ENCODE peak calls at places on chromosomes 13 and 19, in five cellular contexts. S is HepG2, F is HEK293T, X is H1, I is GM12878. B is an unnamed sample.

GRCh38 chr19:6061420-6062130 is 48.7 kb downstream of the RFX2 start:
- DNase-seq in X (no peak), S (no peak), I (no peak), F (no peak), B (no peak)

GRCh38 chr19:3369337-3370213 is 3.2 kb downstream of the NFIC start:
- DNase-seq in F (no peak), X (no peak), I (no peak), S (no peak), B (no peak)

GRCh38 chr13:50400930-50401553 is 385.8 kb downstream of the KCNRG start:
- DNase-seq in I (no peak), F (no peak), S (peak; percentile 5), X (no peak), B (no peak)

GRCh38 chr13:102402292-102402691 is 444 bp upstream of the FGF14 start:
- DNase-seq in F (no peak), S (no peak), X (peak; percentile 62), I (no peak), B (peak; percentile 73)

GRCh38 chr19:38277969-38278680 is 13.8 kb downstream of the SPINT2 start:
- DNase-seq in I (no peak), X (no peak), S (no peak), F (no peak), B (no peak)

GRCh38 chr19:9735986-9736385 is 32.6 kb downstream of the ZNF846 start:
- DNase-seq in I (no peak), X (no peak), S (no peak), F (no peak), B (no peak)

GRCh38 chr19:2702170-2703076 is at the start of gene GNG7:
- DNase-seq in F (peak; percentile 99), I (no peak), X (peak; percentile 96), S (peak; percentile 78), B (peak; percentile 90)

GRCh38 chr13:112452380-112453206 is 76.4 kb downstream of the SPACA7 start:
- DNase-seq in F (no peak), S (no peak), X (peak; percentile 45), I (no peak), B (no peak)

GRCh38 chr13:31848621-31849020 is 109.3 kb downstream of the RXFP2 start:
- DNase-seq in I (no peak), F (no peak), S (no peak), X (no peak), B (no peak)

GRCh38 chr13:46595918-46596315 is 42.9 kb downstream of the LRCH1 start:
- DNase-seq in S (no peak), F (no peak), I (no peak), X (no peak), B (no peak)

GRCh38 chr19:518292-519231 is 11.3 kb downstream of the TPGS1 start:
- DNase-seq in I (no peak), F (no peak), X (peak; percentile 75), S (no peak), B (no peak)

GRCh38 chr13:36096411-36097184 is 34.6 kb downstream of the DCLK1 start:
- DNase-seq in S (no peak), I (no peak), F (no peak), X (no peak), B (no peak)

GRCh38 chr13:27622102-27622820 is 569 bp downstream of the POLR1D start:
- DNase-seq in I (no peak), F (no peak), X (no peak), S (peak; percentile 8), B (no peak)

GRCh38 chr13:76711515-76712182 is 174.6 kb downstream of the KCTD12 start:
- DNase-seq in I (no peak), X (no peak), S (no peak), F (no peak), B (no peak)

GRCh38 chr19:46133101-46133627 is 8.7 kb upstream of the IGFL3 start:
- DNase-seq in S (peak; percentile 78), I (peak; percentile 24), X (peak; percentile 57), F (peak; percentile 34), B (peak; percentile 63)

GRCh38 chr19:7366701-7367420 is 18.1 kb downstream of the ARHGEF18 start:
- DNase-seq in F (no peak), S (peak; percentile 16), X (no peak), I (no peak), B (no peak)

GRCh38 chr13:38376551-38376950 is 26.9 kb downstream of the UFM1 start:
- DNase-seq in X (no peak), S (no peak), F (no peak), I (no peak), B (no peak)

GRCh38 chr19:15998166-15998565 is 49.4 kb downstream of the OR10H4 start:
- DNase-seq in I (no peak), X (no peak), F (no peak), S (no peak), B (no peak)

GRCh38 chr19:45110811-45111210 is 17.8 kb downstream of the PPP1R37 start:
- DNase-seq in F (no peak), S (no peak), X (no peak), I (peak; percentile 26), B (no peak)

GRCh38 chr13:51283361-51283760 is 56.1 kb upstream of the SERPINE3 start:
- DNase-seq in F (no peak), I (no peak), X (peak; percentile 23), S (no peak), B (no peak)

GRCh38 chr13:38705351-38705750 is 18.5 kb downstream of the FREM2 start:
- DNase-seq in S (no peak), X (no peak), F (no peak), I (no peak), B (no peak)

GRCh38 chr13:92103673-92104296 is 705.4 kb downstream of the GPC5 start:
- DNase-seq in F (peak; percentile 47), X (no peak), S (no peak), I (no peak), B (no peak)

GRCh38 chr19:13072206-13072898 is 30.3 kb downstream of the LYL1 start:
- DNase-seq in X (no peak), S (no peak), I (no peak), F (no peak), B (no peak)

GRCh38 chr13:39602614-39603366 is at the start of gene LHFPL6:
- DNase-seq in S (peak; percentile 3), X (peak; percentile 85), I (no peak), F (peak; percentile 76), B (peak; percentile 58)

GRCh38 chr19:1267441-1268391 is 1.4 kb upstream of the CIRBP start:
- DNase-seq in I (no peak), S (no peak), X (no peak), F (no peak), B (no peak)

GRCh38 chr19:47110521-47111080 is 3.0 kb downstream of the ZC3H4 start:
- DNase-seq in X (no peak), F (peak; percentile 4), I (no peak), S (no peak), B (no peak)

GRCh38 chr19:14383556-14383897 is 2.3 kb downstream of the ADGRE5 start:
- DNase-seq in S (no peak), F (no peak), I (no peak), X (no peak), B (no peak)

GRCh38 chr19:23971598-23971997 is 56.9 kb downstream of the ZNF726 start:
- DNase-seq in X (no peak), S (no peak), F (no peak), I (no peak), B (no peak)

GRCh38 chr13:29934531-29935308 is 84.3 kb upstream of the UBL3 start:
- DNase-seq in F (no peak), X (no peak), S (no peak), I (no peak), B (no peak)

GRCh38 chr19:18657590-18658365 is 20.9 kb downstream of the KLHL26 start:
- DNase-seq in X (no peak), I (no peak), S (no peak), F (no peak), B (no peak)

GRCh38 chr19:30490760-30491159 is 118.6 kb downstream of the ZNF536 start:
- DNase-seq in I (no peak), F (no peak), X (no peak), S (no peak), B (no peak)

GRCh38 chr19:21586341-21587116 is 81.1 kb downstream of the ZNF429 start:
- DNase-seq in S (no peak), X (peak; percentile 72), I (no peak), F (no peak), B (no peak)

GRCh38 chr19:51158474-51159129 is 16.5 kb downstream of the SIGLEC7 start:
- DNase-seq in X (peak; percentile 95), S (peak; percentile 42), I (no peak), F (peak; percentile 57), B (peak; percentile 35)

GRCh38 chr13:83716121-83716520 is 166.2 kb downstream of the SLITRK1 start:
- DNase-seq in I (no peak), X (no peak), F (no peak), S (no peak), B (no peak)

DNA sequence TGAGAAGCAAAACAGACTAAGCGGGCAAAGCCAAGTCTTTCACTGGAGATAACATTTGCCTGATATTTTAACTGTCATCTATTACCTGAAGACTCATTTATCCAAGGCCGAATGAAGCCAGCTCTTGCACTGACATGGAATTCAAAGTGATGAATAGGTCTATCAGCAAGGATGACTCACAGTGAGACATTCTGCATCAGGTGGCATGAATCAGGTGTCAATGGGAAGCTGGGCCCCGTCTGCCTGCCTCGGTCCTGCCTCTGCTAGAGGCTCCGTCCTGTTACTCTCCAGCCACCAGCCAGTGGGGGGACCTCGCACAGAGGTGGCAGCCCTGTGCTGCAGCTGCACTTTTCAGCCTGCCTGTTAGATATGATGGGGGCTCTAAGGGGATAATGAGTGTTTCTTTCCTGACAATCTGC is 23.5 kb downstream of the STARD13 start:
- DNase-seq in X (no peak), I (no peak), S (peak; percentile 88), F (no peak), B (no peak)
- TF ChIP-seq SUZ12 in X (no peak), I (no peak), S (no peak), F (no peak), B (no peak)

GRCh38 chr19:29417048-29417447 is 108.7 kb upstream of the VSTM2B start:
- DNase-seq in S (no peak), I (no peak), X (no peak), F (no peak), B (no peak)
- TF ChIP-seq SUZ12 in S (no peak), I (no peak), X (no peak), F (no peak), B (no peak)

GRCh38 chr13:22717036-22717435 is 463.7 kb upstream of the SGCG start:
- DNase-seq in X (no peak), F (no peak), S (no peak), I (no peak), B (no peak)
- TF ChIP-seq SUZ12 in X (no peak), F (no peak), S (no peak), I (no peak), B (no peak)

GRCh38 chr13:44003481-44003880 is 123.8 kb downstream of the LACC1 start:
- DNase-seq in S (no peak), X (no peak), I (no peak), F (no peak), B (no peak)

GRCh38 chr13:44007451-44007850 is 127.7 kb downstream of the LACC1 start:
- DNase-seq in X (no peak), S (no peak), F (no peak), I (no peak), B (no peak)

DNA sequence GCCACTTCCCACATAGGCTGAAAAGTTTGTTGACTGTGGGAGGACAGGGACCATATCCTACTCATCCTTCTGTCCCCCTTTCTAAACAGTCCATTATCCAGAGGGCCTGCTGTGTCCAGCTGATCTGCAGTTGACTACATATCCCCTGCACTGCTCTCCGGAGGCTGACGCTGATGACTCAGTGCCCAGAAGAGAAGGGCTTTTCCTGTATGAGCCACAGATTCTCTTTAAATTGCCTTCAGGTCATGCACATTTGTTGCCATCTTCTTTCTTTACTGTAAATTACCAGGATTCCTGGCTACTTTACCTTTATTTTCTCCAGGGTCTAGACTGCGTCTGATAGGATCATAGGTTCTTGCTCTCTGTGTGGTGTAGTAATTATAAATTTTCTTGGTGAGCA is 125.2 kb downstream of the LACC1 start:
- DNase-seq in I (no peak), F (no peak), X (no peak), S (no peak), B (no peak)
- TF ChIP-seq SUZ12 in I (no peak), F (no peak), X (no peak), S (no peak), B (no peak)